ENCODE peak calls at places on chromosomes 6 and 20, in five cellular contexts. Z is lung, D is SK-N-SH, F is A549, N is ascending aorta. H is an unnamed sample. For H3K4me1 and H3K9me3, the result is how much of the 10 kb centered on the place peaks cover.

GRCh38 chr6:70706491-70707123 is 38.9 kb downstream of the SMAP1 start:
- DNase-seq in Z (no peak), D (peak), F (peak), N (no peak), H (no peak)

GRCh38 chr20:43748274-43748673 is 21.5 kb upstream of the GTSF1L start:
- DNase-seq in Z (no peak), D (no peak), F (no peak), N (no peak), H (no peak)

GRCh38 chr6:93799226-93799625 is 379.9 kb upstream of the EPHA7 start:
- DNase-seq in Z (no peak), D (no peak), F (no peak), N (no peak), H (no peak)

GRCh38 chr20:50844430-50845100 is 49.7 kb downstream of the BCAS4 start:
- DNase-seq in Z (no peak), D (no peak), F (peak), N (peak), H (no peak)

GRCh38 chr6:88492824-88493223 is 326.7 kb upstream of the CNR1 start:
- DNase-seq in Z (no peak), D (peak), F (peak), N (no peak), H (peak)

GRCh38 chr6:24401458-24401857 is 1.3 kb upstream of the MRS2 start:
- DNase-seq in Z (no peak), D (no peak), F (no peak), N (no peak), H (no peak)

GRCh38 chr20:49729780-49730179 is 16.1 kb upstream of the B4GALT5 start:
- DNase-seq in Z (no peak), D (no peak), F (no peak), N (no peak), H (no peak)

GRCh38 chr20:9040874-9041524 is 27.9 kb upstream of the PLCB4 start:
- DNase-seq in Z (no peak), D (no peak), F (no peak), N (no peak), H (no peak)

GRCh38 chr6:108526739-108527174 is 34.0 kb upstream of the FOXO3 start:
- DNase-seq in Z (no peak), D (peak), F (peak), N (no peak), H (no peak)

GRCh38 chr6:162733489-162733888 is 5.7 kb downstream of the PACRG start:
- DNase-seq in Z (no peak), D (no peak), F (no peak), N (no peak), H (no peak)

GRCh38 chr6:162736933-162737332 is 9.2 kb downstream of the PACRG start:
- DNase-seq in Z (no peak), D (no peak), F (no peak), N (no peak), H (no peak)
- TF ChIP-seq CTCF in Z (no peak), D (no peak), F (no peak), N (no peak), H (peak)

DNA sequence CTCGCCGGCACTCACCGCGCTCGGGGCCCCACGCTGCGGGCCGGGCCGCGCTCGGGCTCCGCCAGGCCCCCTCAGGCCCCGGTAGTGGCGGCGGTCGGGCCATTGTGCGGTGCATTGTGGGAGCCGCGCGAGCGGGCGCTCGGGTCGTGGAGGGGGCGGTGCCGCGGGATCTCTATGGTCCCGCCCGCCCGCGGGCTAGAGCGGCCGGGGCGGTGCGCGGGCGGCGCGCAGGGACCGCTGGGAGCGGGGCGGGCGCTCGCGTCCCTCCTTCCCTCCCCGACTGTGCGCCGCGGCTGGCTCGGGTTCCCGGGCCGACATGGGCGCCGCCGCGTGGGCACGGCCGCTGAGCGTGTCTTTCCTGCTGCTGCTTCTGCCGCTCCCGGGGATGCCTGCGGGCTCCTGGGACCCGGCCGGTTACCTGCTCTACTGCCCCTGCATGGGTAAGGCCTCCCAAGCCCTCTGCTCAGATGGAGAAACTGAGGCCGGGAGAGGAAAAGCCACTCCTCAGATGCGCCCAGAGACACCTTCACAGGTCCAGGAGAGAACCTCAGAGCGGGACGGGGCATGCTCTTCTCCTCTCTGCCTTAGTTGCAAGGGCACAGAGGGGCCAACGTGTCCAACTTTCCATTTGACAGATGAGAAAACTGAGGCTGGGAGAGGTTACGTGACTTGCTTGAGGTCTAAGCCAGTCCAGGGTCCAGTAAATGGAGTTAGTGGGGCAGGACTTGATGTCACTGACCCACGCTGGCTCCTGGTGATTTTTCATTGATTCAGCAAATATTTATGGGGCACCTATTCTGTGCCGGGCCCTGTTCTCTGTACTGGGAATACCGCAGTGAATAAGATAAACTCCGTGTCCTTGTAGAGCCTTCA is at the start of the genes PLAGL2 and POFUT1:
- DNase-seq in Z (peak), D (peak), F (peak), N (peak), H (peak)
- H3K4me1 ChIP-seq in Z (under half), D (under half), F (under half), N (under half), H (under half)

DNA sequence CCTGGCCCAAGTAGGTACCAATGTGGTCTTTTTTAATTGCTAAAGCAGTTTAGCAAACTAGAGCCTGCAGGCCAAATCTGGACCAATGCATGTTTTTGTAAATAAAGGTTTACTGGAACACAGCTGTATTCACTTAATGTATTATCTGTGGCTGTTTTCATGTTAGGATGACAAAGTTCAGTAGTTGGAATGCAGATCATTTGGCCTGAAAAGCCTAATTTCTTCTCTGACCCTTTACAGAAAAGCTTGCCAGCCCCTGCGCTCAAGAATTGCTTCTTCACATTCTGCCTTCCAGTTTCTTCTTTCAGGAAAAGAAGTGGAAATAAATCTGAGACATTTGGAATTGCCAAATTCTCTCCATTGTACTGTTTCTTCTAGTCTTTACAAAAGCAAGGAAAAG is 90.0 kb upstream of the MC3R start:
- DNase-seq in Z (no peak), D (no peak), F (no peak), N (no peak), H (no peak)
- H3K9me3 ChIP-seq in Z (under half), D (under half), F (under half), N (under half), H (under half)

DNA sequence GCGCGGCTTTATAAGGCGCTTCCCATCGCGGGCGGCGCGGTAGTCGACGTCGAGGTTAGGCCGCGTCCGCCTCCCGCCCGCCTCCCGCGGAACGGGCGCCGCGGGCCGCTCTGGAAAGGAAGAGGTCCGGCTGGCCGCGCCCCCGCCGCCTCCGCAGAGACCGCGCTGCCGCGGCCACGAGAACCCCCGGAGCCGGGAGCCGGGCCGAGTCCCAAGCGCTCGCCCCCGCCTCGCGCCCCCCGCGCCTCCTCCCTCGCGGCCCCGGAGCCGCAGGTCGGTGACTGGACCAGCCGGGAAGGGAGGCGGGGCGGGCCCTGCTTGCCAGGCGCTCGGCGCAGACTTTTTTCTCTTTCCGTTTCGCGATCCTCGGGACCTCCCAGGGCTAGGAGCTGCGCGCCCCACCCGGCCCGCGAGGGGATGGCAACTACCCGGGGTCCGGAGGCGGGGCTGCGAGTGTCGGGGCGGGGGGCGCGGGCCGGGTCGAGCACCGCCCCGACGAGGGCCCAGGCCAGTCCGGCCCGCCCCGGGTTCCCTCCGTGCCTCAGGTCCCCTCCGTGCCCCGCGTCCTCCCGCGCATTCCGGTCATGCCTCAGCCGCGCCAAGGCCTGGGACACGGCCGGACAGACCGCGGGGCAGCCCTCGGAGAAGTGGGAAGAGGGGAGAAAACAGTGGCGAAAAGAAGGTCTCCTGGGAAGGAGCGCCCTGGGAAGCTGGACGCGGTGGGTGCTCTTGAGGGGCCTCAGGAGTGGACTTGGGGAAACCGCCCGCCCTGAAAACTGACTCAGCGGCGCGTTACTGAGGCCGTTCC is 421 bp upstream of the PXDC1 start:
- DNase-seq in Z (peak), D (peak), F (peak), N (peak), H (peak)
- TF ChIP-seq CTCF in Z (peak), D (peak), F (peak), N (peak), H (no peak)

DNA sequence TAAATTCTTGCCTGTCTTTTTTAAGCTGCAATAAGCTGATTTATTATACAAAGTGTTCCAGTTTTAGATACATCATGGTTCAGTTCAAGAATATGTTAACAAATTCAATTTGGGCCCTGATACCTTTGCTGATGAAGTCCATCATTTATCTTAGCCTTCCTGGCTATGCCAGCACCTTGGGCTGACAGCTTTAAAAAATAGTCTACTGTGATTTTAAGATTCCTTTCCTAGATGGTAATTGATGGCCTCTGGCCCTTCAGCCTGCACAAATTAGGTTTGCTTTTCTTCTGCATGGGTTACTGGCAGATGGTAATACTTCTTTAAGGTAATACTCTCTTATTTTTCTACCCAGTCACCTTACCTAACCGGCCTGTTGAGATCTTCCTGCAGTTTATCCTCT is 7.1 kb upstream of the TMEM217 start:
- DNase-seq in Z (no peak), D (no peak), F (no peak), N (no peak), H (no peak)
- H3K4me1 ChIP-seq in Z (under half), D (under half), F (under half), N (under half), H (under half)

GRCh38 chr6:13971303-13971702 is 46.6 kb downstream of the RNF182 start:
- DNase-seq in Z (no peak), D (no peak), F (no peak), N (no peak), H (no peak)
- H3K9me3 ChIP-seq in Z (under half), D (under half), F (under half), N (under half), H (under half)

DNA sequence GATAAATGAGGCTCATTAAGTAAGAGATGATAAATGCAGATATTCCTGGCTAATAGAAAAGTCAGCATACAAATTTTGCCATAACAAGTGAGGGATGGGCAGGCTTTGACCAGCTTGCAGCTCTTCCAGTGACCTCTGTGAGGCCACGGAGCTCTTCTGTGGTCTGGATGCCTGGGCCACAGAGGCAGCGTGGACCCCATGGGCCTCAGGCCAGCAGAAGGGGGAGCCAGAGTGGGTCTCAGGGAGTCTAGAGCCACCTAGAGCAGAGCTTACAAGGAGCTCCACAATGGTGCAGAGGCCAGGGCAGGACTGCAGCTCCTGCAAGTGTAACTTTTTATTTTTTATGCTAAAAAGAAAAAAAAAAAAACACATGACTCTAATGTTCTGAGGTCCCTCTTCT is 165.1 kb downstream of the ARID1B start:
- DNase-seq in Z (no peak), D (no peak), F (no peak), N (no peak), H (no peak)
- TF ChIP-seq CTCF in Z (no peak), D (no peak), F (no peak), N (no peak), H (peak)

H was measured in BE2C.